ENCODE peak calls at places on chromosomes 3 and 15, in six cellular contexts. U is sigmoid colon, T is A549, S is uterus, H is lower leg skin, Y is prostate gland. K is an unnamed sample.

GRCh38 chr3:127908202-127908601 is 6.8 kb upstream of the KBTBD12 start:
- DNase-seq in U (no peak), T (no peak), S (no peak), H (no peak), Y (no peak), K (no peak)

GRCh38 chr3:58353722-58354553 is 21.2 kb downstream of the PXK start:
- DNase-seq in U (no peak), T (no peak), S (no peak), H (no peak), Y (no peak), K (peak)

GRCh38 chr3:42161050-42161935 is 70.1 kb downstream of the TRAK1 start:
- DNase-seq in U (peak), T (no peak), S (no peak), H (no peak), Y (no peak), K (no peak)

GRCh38 chr3:126414406-126414805 is 19.7 kb downstream of the CFAP100 start:
- DNase-seq in U (peak), T (no peak), S (no peak), H (peak), Y (no peak), K (no peak)

GRCh38 chr15:88401972-88402656 is 65.1 kb downstream of the MRPL46 start:
- DNase-seq in U (no peak), T (no peak), S (no peak), H (no peak), Y (no peak), K (no peak)

GRCh38 chr3:128971421-128971820 is 22.5 kb downstream of the CFAP92 start:
- DNase-seq in U (no peak), T (no peak), S (peak), H (no peak), Y (no peak), K (no peak)

GRCh38 chr3:195754141-195754540 is 33.4 kb downstream of the MUC20 start:
- DNase-seq in U (no peak), T (no peak), S (no peak), H (no peak), Y (no peak), K (no peak)

GRCh38 chr3:133895208-133896001 is at the start of gene RAB6B:
- DNase-seq in U (no peak), T (no peak), S (peak), H (no peak), Y (no peak), K (no peak)

GRCh38 chr3:39056151-39056550 is 4.3 kb downstream of the WDR48 start:
- DNase-seq in U (no peak), T (no peak), S (no peak), H (no peak), Y (no peak), K (no peak)

GRCh38 chr15:39646425-39646824 is 65.5 kb downstream of the THBS1 start:
- DNase-seq in U (no peak), T (no peak), S (no peak), H (no peak), Y (no peak), K (no peak)

GRCh38 chr3:141407043-141407442 is 38.7 kb downstream of the ZBTB38 start:
- DNase-seq in U (peak), T (no peak), S (peak), H (peak), Y (peak), K (no peak)

GRCh38 chr15:69718916-69719315 is 266.3 kb downstream of the RPLP1 start:
- DNase-seq in U (no peak), T (no peak), S (no peak), H (no peak), Y (no peak), K (no peak)

GRCh38 chr15:89459271-89460038 is 36.9 kb downstream of the RHCG start:
- DNase-seq in U (no peak), T (no peak), S (no peak), H (no peak), Y (no peak), K (peak)

GRCh38 chr3:39141211-39141995 is 12.0 kb downstream of the CSRNP1 start:
- DNase-seq in U (peak), T (no peak), S (peak), H (peak), Y (peak), K (peak)

GRCh38 chr3:123159926-123160635 is 41.7 kb upstream of the SEC22A start:
- DNase-seq in U (no peak), T (no peak), S (no peak), H (no peak), Y (no peak), K (no peak)

GRCh38 chr15:31853370-31853769 is 176.9 kb upstream of the CHRNA7 start:
- DNase-seq in U (no peak), T (no peak), S (no peak), H (no peak), Y (no peak), K (no peak)

GRCh38 chr3:66470285-66470684 is 30.5 kb downstream of the LRIG1 start:
- DNase-seq in U (no peak), T (no peak), S (no peak), H (no peak), Y (no peak), K (no peak)

GRCh38 chr3:121690777-121691405 is 30.2 kb upstream of the HCLS1 start:
- DNase-seq in U (no peak), T (no peak), S (no peak), H (no peak), Y (no peak), K (no peak)

GRCh38 chr3:61914277-61914676 is 352.9 kb downstream of the PTPRG start:
- DNase-seq in U (no peak), T (no peak), S (no peak), H (no peak), Y (no peak), K (no peak)

GRCh38 chr15:76075060-76075459 is 15.3 kb downstream of the TMEM266 start:
- DNase-seq in U (no peak), T (no peak), S (no peak), H (no peak), Y (no peak), K (no peak)

GRCh38 chr3:133540896-133541674 is 32.4 kb upstream of the CDV3 start:
- DNase-seq in U (no peak), T (peak), S (no peak), H (no peak), Y (no peak), K (peak)

GRCh38 chr15:39453500-39454073 is 127.3 kb upstream of the THBS1 start:
- DNase-seq in U (no peak), T (no peak), S (no peak), H (no peak), Y (no peak), K (no peak)

GRCh38 chr3:150300376-150300775 is 107.7 kb upstream of the TSC22D2 start:
- DNase-seq in U (no peak), T (no peak), S (no peak), H (no peak), Y (no peak), K (no peak)

GRCh38 chr15:72796515-72797337 is 13.2 kb upstream of the ADPGK start:
- DNase-seq in U (no peak), T (peak), S (peak), H (peak), Y (no peak), K (peak)

DNA sequence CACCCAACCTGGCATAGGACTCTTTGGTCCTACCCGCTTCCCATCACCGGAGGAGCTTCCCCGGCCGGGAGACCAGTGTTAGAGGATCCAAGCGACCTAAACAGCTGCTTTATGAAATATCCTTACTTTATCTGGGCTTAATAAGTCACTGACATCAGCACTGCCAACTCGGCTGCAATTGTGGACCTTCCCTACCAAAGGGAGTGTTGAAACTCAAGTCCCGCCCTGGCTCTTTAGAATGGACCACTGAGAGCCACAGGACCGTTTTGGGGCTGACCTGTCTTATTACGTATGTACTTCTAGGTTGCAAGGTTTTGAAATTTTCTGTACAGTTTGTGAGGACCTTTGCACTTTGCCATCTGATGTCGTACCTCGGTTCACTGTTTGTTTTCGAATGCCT is 761.2 kb upstream of the LMCD1 start:
- DNase-seq in U (no peak), T (no peak), S (no peak), H (no peak), Y (no peak), K (no peak)
- TF ChIP-seq POLR2A in U (no peak), T (no peak), S (no peak), H (no peak), Y (no peak), K (no peak)

DNA sequence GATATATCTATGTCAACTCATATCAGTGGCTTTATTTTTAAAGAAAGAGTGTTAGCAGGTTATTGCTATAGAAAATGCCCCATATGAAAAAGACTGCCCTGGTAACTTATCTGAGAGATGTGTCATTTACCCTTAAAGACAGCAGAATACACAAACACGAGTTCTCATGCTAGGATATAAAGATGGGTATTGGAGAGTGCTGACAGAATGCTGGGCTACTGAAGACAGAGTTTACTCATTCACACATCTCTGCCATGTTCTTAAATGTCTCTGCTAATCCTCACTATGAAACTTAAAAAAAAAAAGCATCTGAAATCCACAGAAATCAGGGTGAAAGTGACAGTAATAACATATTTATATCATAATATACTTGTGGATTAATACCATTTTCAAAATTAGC is 126.7 kb downstream of the FOXP1 start:
- DNase-seq in U (no peak), T (no peak), S (no peak), H (no peak), Y (no peak), K (no peak)
- H3K4me3 ChIP-seq in U (no peak), T (no peak), S (no peak), H (no peak), Y (no peak), K (no peak)

DNA sequence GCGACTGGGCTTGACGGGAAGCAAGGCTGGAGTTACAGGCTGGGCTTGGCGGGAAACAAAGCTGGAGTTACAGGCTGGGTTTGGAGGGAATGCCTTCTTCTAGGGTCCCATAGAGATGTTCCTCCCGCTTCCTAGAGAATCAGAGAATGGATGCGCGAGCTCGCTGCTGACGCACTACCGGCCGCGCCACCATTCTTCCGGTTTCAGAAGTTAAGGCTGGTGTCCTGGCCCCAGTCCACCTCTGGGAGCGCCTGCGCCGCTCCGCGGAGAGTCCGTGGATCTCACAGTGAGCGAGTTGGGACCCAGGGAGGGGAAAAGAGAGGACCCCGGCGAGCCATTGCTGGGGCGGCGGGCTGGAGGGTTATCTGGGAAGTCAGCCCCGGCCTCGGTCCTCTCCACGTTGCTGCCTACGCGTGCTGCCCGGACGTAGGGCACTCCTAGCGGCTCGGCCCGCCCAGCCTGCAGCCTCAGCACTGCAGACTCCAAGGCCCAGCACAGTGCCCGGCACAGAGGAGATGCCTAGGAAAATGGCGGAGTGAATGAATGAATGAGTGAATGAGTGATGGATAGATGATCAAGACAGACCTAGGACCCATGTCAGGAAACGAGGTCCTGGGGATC is at the start of gene ZNF502:
- DNase-seq in U (peak), T (peak), S (peak), H (peak), Y (peak), K (peak)
- TF ChIP-seq POLR2A in U (peak), T (no peak), S (no peak), H (no peak), Y (no peak), K (no peak)

GRCh38 chr3:183202004-183202722 is 39.6 kb upstream of the LAMP3 start:
- DNase-seq in U (no peak), T (no peak), S (no peak), H (no peak), Y (no peak), K (no peak)
- H3K4me3 ChIP-seq in U (no peak), T (no peak), S (no peak), H (no peak), Y (no peak), K (no peak)

DNA sequence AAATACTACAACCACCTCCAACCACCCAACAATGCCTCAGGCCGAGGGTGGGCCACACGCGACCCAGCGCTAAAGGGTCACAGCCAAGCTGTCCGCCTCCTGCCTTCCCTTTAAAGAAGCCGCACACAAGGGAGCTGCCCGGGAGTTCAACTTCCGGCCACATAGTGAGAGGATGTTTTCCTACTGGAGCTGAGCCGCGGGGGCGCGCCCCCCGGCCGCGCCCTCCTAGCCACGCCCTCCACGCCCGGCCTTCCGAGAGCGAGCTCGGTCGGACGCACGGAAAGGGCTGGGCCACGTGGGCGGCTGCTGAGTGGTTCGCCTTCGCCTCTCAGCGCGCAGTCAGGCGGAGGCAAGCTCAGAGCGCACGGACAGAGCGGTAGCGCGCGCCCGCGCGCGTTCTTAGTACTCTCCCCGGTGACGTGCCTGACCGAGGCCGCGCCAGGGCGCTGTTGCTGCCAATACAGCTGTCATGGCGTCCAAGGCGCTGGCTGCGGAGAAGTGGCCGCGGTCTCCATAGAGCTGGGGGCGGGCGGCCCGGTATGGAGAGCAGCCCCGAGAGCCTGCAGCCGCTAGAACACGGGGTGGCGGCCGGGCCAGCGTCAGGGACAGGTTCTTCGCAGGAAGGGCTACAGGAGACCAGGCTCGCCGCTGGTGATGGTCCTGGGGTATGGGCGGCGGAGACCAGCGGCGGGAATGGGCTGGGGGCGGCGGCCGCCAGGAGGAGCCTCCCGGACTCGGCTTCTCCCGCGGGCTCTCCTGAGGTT is at the start of gene MINDY2:
- DNase-seq in U (peak), T (peak), S (peak), H (peak), Y (peak), K (peak)
- TF ChIP-seq POLR2A in U (peak), T (peak), S (peak), H (no peak), Y (peak), K (peak)

GRCh38 chr3:168952551-168952950 is 711.0 kb downstream of the MECOM start:
- DNase-seq in U (no peak), T (no peak), S (no peak), H (no peak), Y (no peak), K (no peak)
- H3K4me3 ChIP-seq in U (no peak), T (no peak), S (no peak), H (no peak), Y (no peak), K (no peak)

GRCh38 chr3:33439421-33440327 is 531 bp downstream of the UBP1 start:
- DNase-seq in U (peak), T (peak), S (peak), H (peak), Y (peak), K (peak)

GRCh38 chr3:33441322-33441976 is 1.2 kb upstream of the UBP1 start:
- DNase-seq in U (no peak), T (no peak), S (no peak), H (no peak), Y (peak), K (peak)

GRCh38 chr3:33442190-33442589 is 2.0 kb upstream of the UBP1 start:
- DNase-seq in U (no peak), T (no peak), S (no peak), H (no peak), Y (no peak), K (no peak)

GRCh38 chr3:33440328-33440577 is at the start of gene UBP1:
- DNase-seq in U (no peak), T (no peak), S (no peak), H (no peak), Y (no peak), K (no peak)

GRCh38 chr3:33440578-33441321 is 545 bp upstream of the UBP1 start:
- DNase-seq in U (peak), T (peak), S (peak), H (peak), Y (peak), K (peak)
- TF ChIP-seq POLR2A in U (peak), T (peak), S (peak), H (no peak), Y (peak), K (peak)

DNA sequence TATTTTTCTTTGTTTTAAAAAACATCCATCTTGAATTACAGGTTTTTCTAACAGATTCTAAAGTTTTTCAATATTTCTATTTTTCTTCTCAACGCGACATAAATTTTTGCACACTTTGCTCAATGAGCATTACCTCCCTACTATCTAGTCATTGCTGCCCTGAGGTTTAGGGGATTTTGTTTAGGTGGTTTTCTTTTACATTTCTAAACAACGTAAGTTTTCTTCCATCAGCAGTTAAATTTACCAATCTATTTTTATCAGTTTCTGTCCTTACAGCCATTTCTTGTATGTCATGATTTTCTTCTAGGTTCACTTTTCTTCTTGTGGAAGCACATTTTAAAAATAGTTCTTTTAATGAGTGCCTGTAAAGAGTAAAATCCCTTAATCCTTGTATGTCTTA is 49.2 kb upstream of the CCR2 start:
- DNase-seq in U (no peak), T (no peak), S (no peak), H (no peak), Y (no peak), K (no peak)
- H3K4me3 ChIP-seq in U (no peak), T (no peak), S (no peak), H (no peak), Y (no peak), K (no peak)

GRCh38 chr3:197611255-197611654 is 55.5 kb upstream of the BDH1 start:
- DNase-seq in U (no peak), T (no peak), S (no peak), H (no peak), Y (no peak), K (no peak)

GRCh38 chr3:197613187-197613586 is 57.4 kb upstream of the BDH1 start:
- DNase-seq in U (no peak), T (no peak), S (no peak), H (no peak), Y (no peak), K (no peak)

DNA sequence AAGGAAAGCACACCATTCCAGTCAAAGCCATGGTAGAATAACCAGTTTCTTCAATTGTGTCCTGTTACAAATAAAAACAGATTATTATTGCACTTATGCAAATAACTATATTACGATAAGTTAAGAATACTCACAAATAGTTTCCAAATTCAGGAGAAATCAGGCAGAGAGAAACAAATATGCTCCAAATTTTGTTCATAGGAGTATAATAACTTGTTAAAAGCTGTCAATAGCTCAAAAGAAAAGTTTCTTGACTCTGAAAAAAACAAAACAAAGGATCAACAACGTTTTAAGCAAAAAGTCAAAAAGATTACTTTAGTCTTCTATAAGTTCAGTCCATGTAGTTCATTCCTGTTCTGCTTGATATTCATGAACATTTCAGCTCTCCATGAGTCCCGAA is 59.7 kb upstream of the BDH1 start:
- DNase-seq in U (no peak), T (no peak), S (no peak), H (no peak), Y (no peak), K (no peak)
- TF ChIP-seq POLR2A in U (no peak), T (no peak), S (no peak), H (no peak), Y (no peak), K (no peak)

GRCh38 chr15:43824302-43825246 is at the start of gene MFAP1:
- DNase-seq in U (peak), T (peak), S (peak), H (peak), Y (peak), K (peak)

GRCh38 chr15:43826029-43826507 is 734 bp upstream of the WDR76 start:
- DNase-seq in U (no peak), T (no peak), S (no peak), H (peak), Y (no peak), K (no peak)

GRCh38 chr15:43821505-43821904 is 3.0 kb downstream of the MFAP1 start:
- DNase-seq in U (no peak), T (no peak), S (no peak), H (no peak), Y (no peak), K (no peak)
- H3K4me3 ChIP-seq in U (no peak), T (no peak), S (no peak), H (no peak), Y (no peak), K (no peak)